ENCODE peak calls at places on chromosomes 1 and 21, in five cellular contexts. S is Karpas-422, F is right atrium auricular region, B is MG63, L is epithelial cell of esophagus. O is an unnamed sample.

GRCh38 chr1:116374340-116375164 is 1.5 kb downstream of the ATP1A1 start:
- DNase-seq in S (peak; percentile 77), F (no peak), B (no peak), L (peak; percentile 30), O (no peak)

GRCh38 chr1:112937070-112937469 is 18.9 kb downstream of the SLC16A1 start:
- DNase-seq in S (peak; percentile 60), F (no peak), B (peak; percentile 37), L (peak; percentile 81), O (peak; percentile 87)

GRCh38 chr1:199742547-199742946 is 285.0 kb upstream of the NR5A2 start:
- DNase-seq in S (no peak), F (no peak), B (peak; percentile 69), L (peak; percentile 96), O (peak; percentile 98)

GRCh38 chr1:201740086-201740541 is 88.8 kb upstream of the IPO9 start:
- DNase-seq in S (no peak), F (no peak), B (no peak), L (no peak), O (no peak)

GRCh38 chr1:39293375-39294070 is 89.0 kb downstream of the MACF1 start:
- DNase-seq in S (peak; percentile 27), F (no peak), B (no peak), L (peak; percentile 27), O (no peak)

GRCh38 chr1:97143236-97143882 is 421.8 kb downstream of the PTBP2 start:
- DNase-seq in S (no peak), F (no peak), B (no peak), L (peak; percentile 73), O (peak; percentile 85)

GRCh38 chr1:53172751-53173498 is 23.7 kb upstream of the CPT2 start:
- DNase-seq in S (peak; percentile 79), F (no peak), B (no peak), L (no peak), O (no peak)

GRCh38 chr1:12657060-12657866 is 13.4 kb downstream of the AADACL4 start:
- DNase-seq in S (no peak), F (no peak), B (no peak), L (no peak), O (no peak)

GRCh38 chr1:19737413-19737812 is 62.3 kb downstream of the TMCO4 start:
- DNase-seq in S (no peak), F (no peak), B (no peak), L (peak; percentile 73), O (peak; percentile 61)

GRCh38 chr1:160342953-160343869 is at the start of the genes COPA and NCSTN:
- DNase-seq in S (peak; percentile 98), F (peak; percentile 93), B (peak; percentile 96), L (peak; percentile 96), O (peak; percentile 89)

GRCh38 chr1:109399326-109399957 is 1.7 kb upstream of the SORT1 start:
- DNase-seq in S (peak; percentile 88), F (no peak), B (no peak), L (peak; percentile 70), O (peak; percentile 67)

GRCh38 chr1:109396513-109396839 is 1.2 kb downstream of the SORT1 start:
- DNase-seq in S (no peak), F (no peak), B (no peak), L (no peak), O (no peak)

GRCh38 chr1:109396971-109397370 is 747 bp downstream of the SORT1 start:
- DNase-seq in S (no peak), F (no peak), B (no peak), L (peak; percentile 13), O (peak; percentile 12)

GRCh38 chr1:109398343-109399225 is 866 bp upstream of the SORT1 start:
- DNase-seq in S (no peak), F (no peak), B (no peak), L (peak; percentile 73), O (peak; percentile 35)

GRCh38 chr1:109397451-109398342 is at the start of gene SORT1:
- DNase-seq in S (no peak), F (peak; percentile 83), B (peak; percentile 76), L (peak; percentile 76), O (peak; percentile 43)
- H3K4me3 ChIP-seq in S (no peak within 1 kb of the TSS), F (peak within 1 kb of the TSS; percentile 56), B (peak within 1 kb of the TSS; percentile 39), L (peak within 1 kb of the TSS; percentile 52), O (peak within 1 kb of the TSS; percentile 49)

DNA sequence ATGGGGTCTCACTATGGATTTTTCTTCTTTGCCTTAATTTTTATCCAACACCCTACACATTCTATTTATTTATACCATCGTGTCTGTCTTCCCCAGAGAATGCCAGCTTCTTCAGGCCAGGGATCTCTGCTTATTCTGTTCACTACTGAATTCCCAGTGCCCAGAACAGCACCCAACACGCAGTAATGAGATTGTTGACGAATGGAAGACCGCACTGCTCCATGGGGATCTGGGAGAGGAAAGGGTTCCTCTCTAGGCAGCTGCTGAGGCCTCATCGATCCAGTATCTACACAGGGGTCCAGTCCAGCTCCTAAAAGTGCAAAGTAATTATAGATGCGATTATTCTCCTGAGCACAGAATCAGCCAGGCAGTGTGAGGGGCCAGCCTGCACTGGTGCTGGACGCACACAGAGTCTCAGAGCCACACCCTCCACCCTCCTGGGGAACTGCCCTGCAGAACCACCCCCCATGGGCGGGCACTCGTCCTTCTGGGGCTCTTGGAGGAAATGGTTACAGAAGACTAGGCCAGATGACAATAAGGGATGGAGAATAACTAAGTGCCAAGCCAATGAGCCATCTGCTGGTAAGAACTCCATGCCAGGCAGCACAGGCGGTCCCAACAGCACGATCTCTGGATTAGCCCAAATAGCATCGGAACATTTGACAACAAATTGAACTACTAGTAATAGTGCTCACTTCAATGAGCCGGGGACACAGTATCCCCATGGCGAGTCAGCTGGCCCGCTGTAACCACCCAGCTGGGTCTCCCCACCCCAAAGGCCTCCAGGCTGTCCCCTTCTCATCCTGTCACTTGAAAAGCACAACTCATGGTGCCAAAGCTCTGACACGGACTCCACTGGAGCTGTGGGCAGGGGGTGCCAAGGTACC is 1.7 kb upstream of the PDE9A start:
- DNase-seq in S (no peak), F (no peak), B (no peak), L (no peak), O (no peak)
- H3K4me3 ChIP-seq in S (no peak overlapping the region), F (no peak overlapping the region), B (no peak overlapping the region), L (no peak overlapping the region), O (no peak overlapping the region)

DNA sequence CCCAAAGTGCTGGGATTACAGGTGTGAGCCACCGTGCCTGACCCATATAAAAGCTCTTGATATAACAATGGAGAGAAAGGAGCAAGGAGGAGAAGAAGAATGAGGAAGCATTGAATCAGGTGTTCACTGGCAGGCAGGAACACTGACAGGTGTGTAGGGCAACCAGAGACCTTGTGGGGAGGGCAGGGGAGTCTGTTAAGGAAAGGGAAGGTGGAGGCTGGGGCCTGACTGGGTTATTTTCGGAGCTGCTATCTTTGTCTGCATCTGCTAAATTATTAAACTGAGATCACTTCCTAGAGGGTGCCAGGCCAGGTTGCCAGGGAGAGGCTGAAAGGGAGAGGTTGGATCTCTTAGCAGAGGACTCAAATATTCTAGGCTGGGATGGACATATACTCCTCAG is 6.8 kb upstream of the TRNP1 start:
- DNase-seq in S (no peak), F (no peak), B (no peak), L (no peak), O (no peak)
- H3K4me3 ChIP-seq in S (no peak overlapping the region), F (no peak overlapping the region), B (no peak overlapping the region), L (no peak overlapping the region), O (no peak overlapping the region)

GRCh38 chr1:224544276-224544675 is 71.8 kb upstream of the CNIH3 start:
- DNase-seq in S (no peak), F (no peak), B (no peak), L (no peak), O (no peak)
- H3K4me3 ChIP-seq in S (no peak overlapping the region), F (no peak overlapping the region), B (no peak overlapping the region), L (no peak overlapping the region), O (no peak overlapping the region)

DNA sequence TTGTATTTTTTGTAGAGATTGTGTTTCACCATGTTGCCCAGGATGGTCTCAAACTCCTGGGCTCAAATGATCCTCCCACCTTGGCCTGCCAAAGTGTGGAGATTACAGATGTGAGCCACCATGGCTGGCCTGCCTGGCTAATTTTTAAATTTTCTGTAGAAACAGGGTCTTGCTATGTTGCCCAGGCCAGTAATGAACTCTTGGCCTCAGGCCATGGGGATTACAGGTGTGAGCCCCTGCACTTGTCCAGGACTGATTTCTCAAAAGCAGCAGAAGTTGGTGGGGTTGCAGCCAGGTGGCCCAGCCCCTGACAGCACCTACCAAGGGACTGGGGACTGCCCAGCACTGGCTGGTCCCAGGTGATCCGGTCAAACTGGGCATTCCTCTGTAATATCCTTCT is 44.1 kb upstream of the CXADR start:
- DNase-seq in S (no peak), F (no peak), B (no peak), L (no peak), O (no peak)
- H3K4me3 ChIP-seq in S (no peak overlapping the region), F (no peak overlapping the region), B (no peak overlapping the region), L (no peak overlapping the region), O (no peak overlapping the region)

GRCh38 chr1:109247401-109248365 is 1.7 kb upstream of the CELSR2 start:
- DNase-seq in S (no peak), F (no peak), B (no peak), L (no peak), O (no peak)
- H3K4me3 ChIP-seq in S (no peak overlapping the region), F (no peak overlapping the region), B (no peak overlapping the region), L (no peak overlapping the region), O (no peak overlapping the region)

GRCh38 chr1:27632387-27633297 is 2.3 kb downstream of the FGR start:
- DNase-seq in S (peak; percentile 64), F (no peak), B (no peak), L (no peak), O (no peak)
- H3K4me3 ChIP-seq in S (peak overlapping the region; percentile 76), F (no peak overlapping the region), B (no peak overlapping the region), L (no peak overlapping the region), O (no peak overlapping the region)

DNA sequence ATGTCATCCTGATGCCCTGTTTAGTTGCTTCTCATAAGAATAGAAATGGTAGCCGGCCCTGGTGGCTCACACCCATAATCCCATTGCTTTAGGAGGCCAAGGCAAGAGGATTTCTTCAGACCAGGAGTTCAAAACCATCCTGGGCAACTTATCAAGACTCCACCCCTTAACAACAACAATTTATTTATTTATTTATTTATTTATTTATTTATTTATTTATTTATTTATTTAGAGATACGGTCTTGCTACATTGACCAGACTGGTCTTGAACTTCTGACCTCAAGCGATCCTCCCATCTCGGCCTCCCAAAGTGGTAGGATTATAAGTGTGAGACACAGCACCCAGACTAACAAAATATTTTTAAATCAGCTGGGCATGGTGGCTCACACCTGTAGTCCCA is 4.0 kb downstream of the MT1HL1 start:
- DNase-seq in S (no peak), F (no peak), B (no peak), L (no peak), O (no peak)
- H3K4me3 ChIP-seq in S (no peak overlapping the region), F (no peak overlapping the region), B (no peak overlapping the region), L (no peak overlapping the region), O (no peak overlapping the region)

DNA sequence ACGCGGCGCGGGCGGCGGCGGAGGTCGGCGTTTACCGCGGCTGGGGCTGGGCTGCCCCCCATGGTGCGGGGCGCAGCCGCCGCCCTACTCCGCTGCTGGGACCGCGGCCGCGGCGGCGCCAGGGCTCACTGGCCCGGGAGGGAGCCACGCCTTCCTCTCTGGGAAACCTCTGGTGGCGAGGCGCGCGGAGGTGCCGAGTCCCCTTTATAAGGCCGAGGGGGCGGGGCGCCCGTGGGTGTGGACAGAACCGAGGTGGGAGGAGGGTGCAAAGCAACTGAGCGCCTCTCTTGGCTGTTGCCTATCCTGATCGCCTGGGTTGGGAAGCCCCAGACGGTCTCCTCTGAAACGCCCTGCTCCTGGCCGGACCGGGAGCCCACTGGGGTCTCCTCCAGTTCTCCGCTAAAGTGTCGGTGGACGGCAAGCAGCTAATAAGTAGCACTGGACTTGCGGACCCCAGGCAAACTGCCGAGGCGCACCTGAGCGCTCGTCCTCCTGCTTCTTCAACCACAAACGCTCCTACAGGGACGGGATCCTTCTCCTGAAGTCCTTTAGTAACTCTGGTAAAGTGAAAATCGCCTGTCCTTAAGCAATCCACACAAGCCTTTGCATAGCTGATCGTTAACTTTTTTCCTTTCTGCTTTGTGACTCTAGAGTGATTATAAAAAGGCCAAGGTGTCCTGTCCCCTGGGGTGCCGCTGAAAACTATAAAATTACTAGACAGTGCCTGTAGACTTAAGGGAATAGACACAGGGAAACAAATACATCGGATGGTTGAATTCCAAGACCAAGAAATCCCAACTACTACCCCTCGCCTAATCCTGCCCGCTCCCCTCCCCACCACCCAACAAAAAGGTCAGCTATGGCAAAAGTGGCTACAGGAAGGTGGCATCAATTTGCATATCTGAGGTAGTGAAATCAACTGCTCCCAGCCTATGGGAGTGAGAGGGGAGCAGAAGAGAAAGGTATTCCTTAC is at the start of gene PTGER3:
- DNase-seq in S (no peak), F (no peak), B (peak; percentile 28), L (peak; percentile 41), O (peak; percentile 12)
- H3K4me3 ChIP-seq in S (no peak within 1 kb of the TSS), F (peak within 1 kb of the TSS; percentile 11), B (peak within 1 kb of the TSS; percentile 26), L (peak within 1 kb of the TSS; percentile 23), O (peak within 1 kb of the TSS; percentile 26)